ENCODE peak calls at places on chromosomes 7 and 10, in five cellular contexts. E is neural progenitor cell, F is HCT116, C is IMR-90, S is H1. V is an unnamed sample.

GRCh38 chr10:122255509-122256301 is 15.4 kb upstream of the BTBD16 start:
- DNase-seq in S (no peak), E (no peak), C (no peak), F (no peak), V (no peak)

GRCh38 chr10:95758351-95759025 is 2.5 kb downstream of the ENTPD1 start:
- DNase-seq in F (no peak), S (no peak), E (no peak), C (peak), V (no peak)

GRCh38 chr10:69438531-69439349 is 12.5 kb upstream of the TSPAN15 start:
- DNase-seq in C (peak), E (no peak), S (no peak), F (peak), V (no peak)

GRCh38 chr10:97196213-97197029 is 10.7 kb upstream of the SLIT1 start:
- DNase-seq in C (peak), E (peak), S (peak), F (peak), V (peak)

GRCh38 chr7:46003896-46004875 is 83.1 kb upstream of the IGFBP3 start:
- DNase-seq in C (peak), S (no peak), E (no peak), F (peak), V (no peak)

GRCh38 chr7:159191236-159191635 is 46.6 kb upstream of the VIPR2 start:
- DNase-seq in F (no peak), E (no peak), C (no peak), S (no peak), V (no peak)

GRCh38 chr7:117661312-117661711 is 181.5 kb downstream of the CFTR start:
- DNase-seq in E (no peak), C (no peak), F (no peak), S (no peak), V (no peak)

GRCh38 chr10:71780161-71780560 is 6.8 kb upstream of the VSIR start:
- DNase-seq in C (no peak), E (no peak), S (no peak), F (no peak), V (no peak)

GRCh38 chr7:143910473-143911248 is 8.7 kb upstream of the TCAF1 start:
- DNase-seq in F (no peak), C (peak), E (no peak), S (no peak), V (no peak)

GRCh38 chr7:21960922-21961321 is 15.2 kb upstream of the CDCA7L start:
- DNase-seq in S (no peak), E (no peak), F (no peak), C (peak), V (no peak)

GRCh38 chr10:68561804-68562649 is 1.9 kb downstream of the TET1 start:
- DNase-seq in S (no peak), C (no peak), F (no peak), E (peak), V (no peak)

GRCh38 chr10:44973323-44974081 is 5.1 kb downstream of the DEPP1 start:
- DNase-seq in F (no peak), C (no peak), S (no peak), E (no peak), V (no peak)

GRCh38 chr7:25124485-25125136 is 449 bp downstream of the CYCS start:
- DNase-seq in C (no peak), F (no peak), E (peak), S (no peak), V (no peak)

GRCh38 chr7:158174947-158175346 is 412.7 kb downstream of the PTPRN2 start:
- DNase-seq in F (no peak), S (no peak), C (no peak), E (no peak), V (no peak)

GRCh38 chr10:100009793-100010676 is at the start of gene DNMBP:
- DNase-seq in E (peak), S (no peak), C (peak), F (peak), V (peak)

GRCh38 chr7:816300-816750 is 16.0 kb upstream of the SUN1 start:
- DNase-seq in C (peak), S (peak), F (peak), E (peak), V (peak)

GRCh38 chr7:50335795-50336754 is 31.6 kb downstream of the IKZF1 start:
- DNase-seq in F (no peak), S (no peak), C (no peak), E (no peak), V (peak)

GRCh38 chr7:149610441-149611011 is 112.9 kb upstream of the ZNF746 start:
- DNase-seq in E (no peak), F (no peak), S (no peak), C (no peak), V (no peak)

GRCh38 chr7:2938514-2939192 is 94.5 kb upstream of the GNA12 start:
- DNase-seq in C (no peak), F (no peak), S (no peak), E (peak), V (no peak)

GRCh38 chr10:73590881-73591577 is at the start of gene USP54:
- DNase-seq in E (peak), F (peak), S (peak), C (peak), V (peak)

GRCh38 chr7:27997188-27997707 is 183.3 kb downstream of the JAZF1 start:
- DNase-seq in S (no peak), C (no peak), E (no peak), F (no peak), V (no peak)

GRCh38 chr7:155763122-155763521 is 49.1 kb downstream of the SHH start:
- DNase-seq in S (no peak), C (no peak), F (no peak), E (no peak), V (peak)

GRCh38 chr10:1049425-1049958 is 573 bp upstream of the IDI1 start:
- DNase-seq in E (peak), C (no peak), S (no peak), F (no peak), V (no peak)

GRCh38 chr7:143367972-143368371 is 5.5 kb upstream of the FAM131B start:
- DNase-seq in C (no peak), F (peak), S (no peak), E (no peak), V (no peak)

GRCh38 chr10:93319855-93320254 is 162.3 kb downstream of the MYOF start:
- DNase-seq in F (no peak), S (no peak), E (no peak), C (no peak), V (no peak)

GRCh38 chr10:78451592-78451991 is 417.9 kb downstream of the RPS24 start:
- DNase-seq in F (no peak), C (peak), S (no peak), E (peak), V (no peak)

GRCh38 chr7:42605800-42606199 is 306.1 kb downstream of the C7orf25 start:
- DNase-seq in E (no peak), F (no peak), C (no peak), S (no peak), V (no peak)

GRCh38 chr10:86594535-86594934 is 59.8 kb upstream of the OPN4 start:
- DNase-seq in C (peak), E (no peak), S (no peak), F (peak), V (no peak)
- H2AFZ ChIP-seq in C (peak), E (no peak), S (peak), F (no peak), V (no peak)

DNA sequence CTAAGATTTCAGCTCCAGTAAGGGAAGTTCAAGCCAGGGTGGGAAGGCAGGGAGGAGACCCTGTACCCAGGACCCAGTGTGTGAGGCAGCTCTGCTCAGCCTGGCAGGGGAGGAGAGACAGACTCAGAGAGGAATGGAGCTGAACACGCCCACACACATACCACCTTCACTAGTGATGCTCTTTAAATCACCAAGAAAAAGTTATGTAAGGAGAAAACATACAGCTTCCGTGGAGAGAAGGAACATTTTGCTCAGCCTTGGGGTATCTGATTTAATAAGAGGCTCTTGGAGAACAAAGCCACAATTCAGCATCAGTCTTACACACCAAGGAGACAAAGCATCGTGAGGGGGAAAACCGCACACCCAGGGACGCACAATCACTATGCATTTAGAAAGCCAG is 62.9 kb downstream of the PRKAG2 start:
- DNase-seq in F (no peak), E (no peak), S (no peak), C (peak), V (no peak)
- H3K4me2 ChIP-seq in F (no peak), E (peak), S (peak), C (no peak), V (no peak)

GRCh38 chr7:139661875-139662274 is 115.9 kb downstream of the HIPK2 start:
- DNase-seq in F (no peak), E (no peak), C (no peak), S (no peak), V (no peak)

GRCh38 chr7:139660317-139661042 is 117.3 kb downstream of the HIPK2 start:
- DNase-seq in F (no peak), C (no peak), S (no peak), E (peak), V (no peak)

GRCh38 chr7:139659922-139660316 is 117.9 kb downstream of the HIPK2 start:
- DNase-seq in C (no peak), E (no peak), S (no peak), F (no peak), V (no peak)

GRCh38 chr7:139658919-139659675 is 118.7 kb downstream of the HIPK2 start:
- DNase-seq in C (no peak), E (no peak), F (no peak), S (no peak), V (no peak)

DNA sequence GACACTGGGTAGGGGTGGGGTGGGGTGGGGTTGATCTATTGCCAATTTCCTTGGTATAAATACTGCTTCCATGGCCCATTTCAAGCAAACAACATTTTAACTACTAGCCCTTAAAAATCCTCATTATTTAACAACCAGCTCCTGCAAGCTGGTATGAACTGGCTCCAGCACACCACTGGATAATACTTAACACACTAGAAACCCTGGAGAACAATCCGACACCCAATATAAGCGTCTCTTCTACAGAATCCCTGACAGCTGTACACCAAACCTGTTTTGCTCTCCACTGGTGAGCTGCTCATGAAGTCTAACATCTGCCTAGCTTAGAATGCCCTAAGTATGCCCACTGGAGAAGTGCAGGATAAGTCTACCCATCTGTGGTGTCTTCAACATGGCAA is 116.8 kb downstream of the HIPK2 start:
- DNase-seq in S (no peak), E (no peak), F (no peak), C (no peak), V (no peak)
- H3K27ac ChIP-seq in S (no peak), E (no peak), F (no peak), C (no peak), V (no peak)

GRCh38 chr7:12635830-12636229 is 51.6 kb upstream of the ARL4A start:
- DNase-seq in F (no peak), E (no peak), C (no peak), S (no peak), V (no peak)
- H2AFZ ChIP-seq in F (no peak), E (no peak), C (peak), S (peak), V (no peak)

V was measured in DND-41.